ENCODE peak calls at places on chromosomes 4 and X, in six cellular contexts. One of them, this sample, is unnamed. For H3K4me1, the result is how much of the 10 kb centered on the place peaks cover.

GRCh38 chrX:15956684-15957083 is 102.1 kb upstream of the AP1S2 start:
- DNase-seq in gastrocnemius medialis: no peak
- DNase-seq in left ventricle myocardium inferior: no peak
- DNase-seq in tibial nerve: no peak
- DNase-seq in transverse colon: no peak
- DNase-seq in HCT116: no peak
- DNase-seq in this sample: no peak

GRCh38 chr4:123398803-123399637 is 2.4 kb downstream of the SPRY1 start:
- DNase-seq in gastrocnemius medialis: peak
- DNase-seq in left ventricle myocardium inferior: peak
- DNase-seq in tibial nerve: peak
- DNase-seq in transverse colon: peak
- DNase-seq in HCT116: peak
- DNase-seq in this sample: no peak

GRCh38 chr4:168667936-168668335 is 171.1 kb downstream of the PALLD start:
- DNase-seq in gastrocnemius medialis: no peak
- DNase-seq in left ventricle myocardium inferior: no peak
- DNase-seq in tibial nerve: no peak
- DNase-seq in transverse colon: no peak
- DNase-seq in HCT116: no peak
- DNase-seq in this sample: no peak

GRCh38 chrX:150258463-150259430 is 104.4 kb upstream of the MAMLD1 start:
- DNase-seq in gastrocnemius medialis: no peak
- DNase-seq in left ventricle myocardium inferior: no peak
- DNase-seq in tibial nerve: no peak
- DNase-seq in transverse colon: no peak
- DNase-seq in HCT116: no peak
- DNase-seq in this sample: peak

GRCh38 chr4:107734120-107734519 is 14.1 kb upstream of the PAPSS1 start:
- DNase-seq in gastrocnemius medialis: no peak
- DNase-seq in left ventricle myocardium inferior: no peak
- DNase-seq in tibial nerve: no peak
- DNase-seq in transverse colon: no peak
- DNase-seq in HCT116: no peak
- DNase-seq in this sample: no peak

GRCh38 chr4:95107635-95108034 is 349.9 kb downstream of the BMPR1B start:
- DNase-seq in gastrocnemius medialis: no peak
- DNase-seq in left ventricle myocardium inferior: no peak
- DNase-seq in tibial nerve: peak
- DNase-seq in transverse colon: no peak
- DNase-seq in HCT116: peak
- DNase-seq in this sample: no peak

GRCh38 chrX:151737494-151737893 is 2.9 kb downstream of the CNGA2 start:
- DNase-seq in gastrocnemius medialis: no peak
- DNase-seq in left ventricle myocardium inferior: no peak
- DNase-seq in tibial nerve: no peak
- DNase-seq in transverse colon: no peak
- DNase-seq in HCT116: no peak
- DNase-seq in this sample: no peak

GRCh38 chrX:25941559-25942250 is 196.4 kb upstream of the MAGEB18 start:
- DNase-seq in gastrocnemius medialis: no peak
- DNase-seq in left ventricle myocardium inferior: no peak
- DNase-seq in tibial nerve: no peak
- DNase-seq in transverse colon: no peak
- DNase-seq in HCT116: no peak
- DNase-seq in this sample: no peak

GRCh38 chr4:6721121-6721520 is 5.1 kb downstream of the BLOC1S4 start:
- DNase-seq in gastrocnemius medialis: no peak
- DNase-seq in left ventricle myocardium inferior: no peak
- DNase-seq in tibial nerve: no peak
- DNase-seq in transverse colon: no peak
- DNase-seq in HCT116: no peak
- DNase-seq in this sample: no peak

GRCh38 chr4:99414401-99414800 is 20.7 kb downstream of the ADH7 start:
- DNase-seq in gastrocnemius medialis: no peak
- DNase-seq in left ventricle myocardium inferior: no peak
- DNase-seq in tibial nerve: no peak
- DNase-seq in transverse colon: no peak
- DNase-seq in HCT116: no peak
- DNase-seq in this sample: no peak

GRCh38 chr4:38162240-38162784 is 202.1 kb downstream of the PTTG2 start:
- DNase-seq in gastrocnemius medialis: no peak
- DNase-seq in left ventricle myocardium inferior: no peak
- DNase-seq in tibial nerve: no peak
- DNase-seq in transverse colon: no peak
- DNase-seq in HCT116: peak
- DNase-seq in this sample: no peak

GRCh38 chr4:145773581-145774234 is 93.8 kb downstream of the C4orf51 start:
- DNase-seq in gastrocnemius medialis: peak
- DNase-seq in left ventricle myocardium inferior: no peak
- DNase-seq in tibial nerve: no peak
- DNase-seq in transverse colon: peak
- DNase-seq in HCT116: no peak
- DNase-seq in this sample: no peak

GRCh38 chr4:123943976-123944375 is 547.4 kb downstream of the SPRY1 start:
- DNase-seq in gastrocnemius medialis: no peak
- DNase-seq in left ventricle myocardium inferior: no peak
- DNase-seq in tibial nerve: no peak
- DNase-seq in transverse colon: no peak
- DNase-seq in HCT116: no peak
- DNase-seq in this sample: no peak

GRCh38 chrX:111652719-111653118 is 28.3 kb upstream of the ALG13 start:
- DNase-seq in gastrocnemius medialis: no peak
- DNase-seq in left ventricle myocardium inferior: no peak
- DNase-seq in tibial nerve: no peak
- DNase-seq in transverse colon: no peak
- DNase-seq in HCT116: no peak
- DNase-seq in this sample: no peak

GRCh38 chrX:39133971-39134370 is 332.7 kb downstream of the MID1IP1 start:
- DNase-seq in gastrocnemius medialis: no peak
- DNase-seq in left ventricle myocardium inferior: no peak
- DNase-seq in tibial nerve: no peak
- DNase-seq in transverse colon: peak
- DNase-seq in HCT116: no peak
- DNase-seq in this sample: no peak

GRCh38 chr4:76699911-76700310 is 198.0 kb downstream of the SOWAHB start:
- DNase-seq in gastrocnemius medialis: no peak
- DNase-seq in left ventricle myocardium inferior: no peak
- DNase-seq in tibial nerve: no peak
- DNase-seq in transverse colon: no peak
- DNase-seq in HCT116: no peak
- DNase-seq in this sample: no peak

GRCh38 chr4:65670331-65671031 is at the start of gene EPHA5:
- DNase-seq in gastrocnemius medialis: no peak
- DNase-seq in left ventricle myocardium inferior: peak
- DNase-seq in tibial nerve: peak
- DNase-seq in transverse colon: no peak
- DNase-seq in HCT116: no peak
- DNase-seq in this sample: no peak

DNA sequence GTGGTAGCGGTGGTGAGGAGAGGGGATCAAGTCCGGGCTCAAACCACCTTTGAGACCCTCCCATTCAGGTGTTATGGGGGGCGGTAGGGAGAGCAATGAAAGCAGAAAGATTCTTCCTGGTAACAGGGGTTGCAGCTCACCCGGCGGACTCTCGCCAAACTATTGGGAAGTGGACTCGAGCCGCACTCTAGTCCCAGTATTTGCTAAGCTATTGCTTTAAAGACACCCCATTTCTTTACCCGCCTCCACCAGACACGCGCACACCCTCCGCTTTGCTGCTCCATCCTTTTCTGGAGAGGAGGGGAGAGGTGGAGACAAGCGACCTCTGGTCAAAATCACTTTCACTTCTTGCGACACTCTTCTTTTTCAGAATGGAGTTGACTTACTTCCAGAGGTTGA is 625 bp upstream of the GABRA4 start:
- DNase-seq in gastrocnemius medialis: no peak
- DNase-seq in left ventricle myocardium inferior: no peak
- DNase-seq in tibial nerve: no peak
- DNase-seq in transverse colon: no peak
- DNase-seq in HCT116: no peak
- DNase-seq in this sample: no peak
- H3K4me3 ChIP-seq in gastrocnemius medialis: no peak
- H3K4me3 ChIP-seq in left ventricle myocardium inferior: peak
- H3K4me3 ChIP-seq in tibial nerve: peak
- H3K4me3 ChIP-seq in transverse colon: peak
- H3K4me3 ChIP-seq in HCT116: no peak
- H3K4me3 ChIP-seq in this sample: peak

GRCh38 chr4:40484346-40484745 is 145.3 kb downstream of the RBM47 start:
- DNase-seq in gastrocnemius medialis: no peak
- DNase-seq in left ventricle myocardium inferior: no peak
- DNase-seq in tibial nerve: no peak
- DNase-seq in transverse colon: no peak
- DNase-seq in HCT116: no peak
- DNase-seq in this sample: no peak
- H3K4me1 ChIP-seq in gastrocnemius medialis: under half
- H3K4me1 ChIP-seq in left ventricle myocardium inferior: under half
- H3K4me1 ChIP-seq in tibial nerve: under half
- H3K4me1 ChIP-seq in transverse colon: under half
- H3K4me1 ChIP-seq in HCT116: under half
- H3K4me1 ChIP-seq in this sample: under half

GRCh38 chr4:15149842-15150592 is 147.7 kb downstream of the CPEB2 start:
- DNase-seq in gastrocnemius medialis: peak
- DNase-seq in left ventricle myocardium inferior: peak
- DNase-seq in tibial nerve: peak
- DNase-seq in transverse colon: peak
- DNase-seq in HCT116: peak
- DNase-seq in this sample: peak
- TF ChIP-seq CTCF in gastrocnemius medialis: no peak
- TF ChIP-seq CTCF in left ventricle myocardium inferior: peak
- TF ChIP-seq CTCF in tibial nerve: no peak
- TF ChIP-seq CTCF in transverse colon: no peak
- TF ChIP-seq CTCF in HCT116: peak
- TF ChIP-seq CTCF in this sample: no peak

GRCh38 chr4:140168936-140169335 is 15.0 kb upstream of the MAML3 start:
- DNase-seq in gastrocnemius medialis: no peak
- DNase-seq in left ventricle myocardium inferior: no peak
- DNase-seq in tibial nerve: no peak
- DNase-seq in transverse colon: no peak
- DNase-seq in HCT116: no peak
- DNase-seq in this sample: no peak

GRCh38 chr4:140158234-140159030 is 4.4 kb upstream of the MAML3 start:
- DNase-seq in gastrocnemius medialis: no peak
- DNase-seq in left ventricle myocardium inferior: no peak
- DNase-seq in tibial nerve: no peak
- DNase-seq in transverse colon: peak
- DNase-seq in HCT116: no peak
- DNase-seq in this sample: no peak

GRCh38 chr4:140168474-140168873 is 14.5 kb upstream of the MAML3 start:
- DNase-seq in gastrocnemius medialis: no peak
- DNase-seq in left ventricle myocardium inferior: no peak
- DNase-seq in tibial nerve: no peak
- DNase-seq in transverse colon: no peak
- DNase-seq in HCT116: no peak
- DNase-seq in this sample: no peak

GRCh38 chr4:140162596-140162995 is 8.6 kb upstream of the MAML3 start:
- DNase-seq in gastrocnemius medialis: no peak
- DNase-seq in left ventricle myocardium inferior: no peak
- DNase-seq in tibial nerve: no peak
- DNase-seq in transverse colon: no peak
- DNase-seq in HCT116: no peak
- DNase-seq in this sample: no peak

DNA sequence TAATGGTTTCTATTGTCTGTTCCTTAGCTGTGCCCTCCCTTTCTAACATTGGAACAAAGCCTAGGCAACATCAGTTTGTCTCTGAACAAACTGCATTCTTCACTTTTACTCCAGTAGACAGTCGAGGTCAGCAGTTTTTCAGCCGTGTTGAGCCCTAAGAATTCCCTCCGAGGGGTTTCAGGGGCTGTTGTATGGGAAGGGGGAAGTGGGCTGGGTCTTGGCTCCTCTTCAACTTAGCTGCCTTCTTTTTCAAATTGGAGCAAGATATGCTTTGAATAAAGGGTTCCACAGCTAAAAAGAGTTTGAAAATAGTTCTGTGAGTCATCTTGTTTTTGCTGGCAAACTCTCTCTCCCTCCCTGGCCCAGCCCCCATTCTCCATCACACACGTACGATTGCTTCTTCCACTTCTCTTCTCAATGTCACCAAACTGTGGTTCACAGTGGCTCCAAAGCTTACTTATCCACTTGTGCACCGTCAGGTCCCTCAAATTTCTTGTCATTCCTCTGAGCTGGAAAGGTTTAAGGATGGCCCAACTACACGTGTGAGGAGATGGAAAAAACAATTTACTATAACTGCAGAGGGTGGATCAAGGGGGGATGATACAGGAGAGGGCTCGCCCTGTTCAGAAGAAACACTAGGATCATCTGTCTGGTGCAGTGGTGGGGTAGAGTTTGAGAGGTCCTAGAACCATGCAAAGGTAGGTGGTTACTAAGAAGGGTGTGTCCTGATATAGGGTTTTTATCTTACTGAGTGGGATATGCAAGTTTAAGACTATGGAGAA is 9.2 kb upstream of the MAML3 start:
- DNase-seq in gastrocnemius medialis: no peak
- DNase-seq in left ventricle myocardium inferior: no peak
- DNase-seq in tibial nerve: no peak
- DNase-seq in transverse colon: no peak
- DNase-seq in HCT116: no peak
- DNase-seq in this sample: peak
- H3K4me3 ChIP-seq in gastrocnemius medialis: no peak
- H3K4me3 ChIP-seq in left ventricle myocardium inferior: peak
- H3K4me3 ChIP-seq in tibial nerve: no peak
- H3K4me3 ChIP-seq in transverse colon: no peak
- H3K4me3 ChIP-seq in HCT116: no peak
- H3K4me3 ChIP-seq in this sample: peak

GRCh38 chr4:143344011-143344410 is 7.3 kb downstream of the GAB1 start:
- DNase-seq in gastrocnemius medialis: no peak
- DNase-seq in left ventricle myocardium inferior: no peak
- DNase-seq in tibial nerve: no peak
- DNase-seq in transverse colon: no peak
- DNase-seq in HCT116: no peak
- DNase-seq in this sample: no peak

GRCh38 chr4:143344774-143345173 is 8.1 kb downstream of the GAB1 start:
- DNase-seq in gastrocnemius medialis: no peak
- DNase-seq in left ventricle myocardium inferior: no peak
- DNase-seq in tibial nerve: no peak
- DNase-seq in transverse colon: no peak
- DNase-seq in HCT116: no peak
- DNase-seq in this sample: no peak

GRCh38 chr4:143348233-143349077 is 11.8 kb downstream of the GAB1 start:
- DNase-seq in gastrocnemius medialis: no peak
- DNase-seq in left ventricle myocardium inferior: no peak
- DNase-seq in tibial nerve: no peak
- DNase-seq in transverse colon: peak
- DNase-seq in HCT116: no peak
- DNase-seq in this sample: no peak

GRCh38 chr4:143347495-143347894 is 10.8 kb downstream of the GAB1 start:
- DNase-seq in gastrocnemius medialis: no peak
- DNase-seq in left ventricle myocardium inferior: no peak
- DNase-seq in tibial nerve: no peak
- DNase-seq in transverse colon: no peak
- DNase-seq in HCT116: no peak
- DNase-seq in this sample: no peak

DNA sequence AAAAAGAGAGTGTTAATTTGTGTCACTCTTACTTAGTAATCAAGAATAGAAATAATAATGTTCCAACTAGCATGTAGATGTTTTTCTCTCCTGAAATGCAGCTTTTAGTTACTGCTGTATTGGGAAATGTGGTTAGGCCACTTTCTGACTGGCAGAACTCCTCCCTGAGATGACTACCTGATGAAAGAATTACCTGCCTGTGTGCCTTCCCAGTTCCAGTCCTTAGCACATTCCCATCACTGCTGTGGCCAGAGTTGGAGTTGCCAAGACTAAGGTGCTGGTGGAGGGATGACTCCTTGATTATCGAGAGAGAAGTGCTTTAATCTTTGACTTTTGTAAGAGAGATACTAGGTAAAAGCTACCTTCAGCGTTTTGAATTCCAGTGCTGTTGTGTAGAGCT is 9.5 kb downstream of the GAB1 start:
- DNase-seq in gastrocnemius medialis: no peak
- DNase-seq in left ventricle myocardium inferior: no peak
- DNase-seq in tibial nerve: no peak
- DNase-seq in transverse colon: no peak
- DNase-seq in HCT116: no peak
- DNase-seq in this sample: no peak
- H3K4me1 ChIP-seq in gastrocnemius medialis: under half
- H3K4me1 ChIP-seq in left ventricle myocardium inferior: under half
- H3K4me1 ChIP-seq in tibial nerve: under half
- H3K4me1 ChIP-seq in transverse colon: under half
- H3K4me1 ChIP-seq in HCT116: under half
- H3K4me1 ChIP-seq in this sample: under half

This sample was measured in ascending aorta.